ENCODE peak calls at places on chromosomes 12 and 14, in five cellular contexts. H is heart left ventricle, Z is H1, U is hypothalamus, L is kidney glomerular epithelial cell. C is an unnamed sample.

GRCh38 chr12:91274886-91275285 is 92.3 kb upstream of the DCN start:
- DNase-seq in H (no peak), Z (no peak), U (no peak), L (no peak), C (no peak)

GRCh38 chr14:32121948-32122347 is 44.8 kb downstream of the ARHGAP5 start:
- DNase-seq in H (no peak), Z (no peak), U (no peak), L (no peak), C (no peak)

GRCh38 chr14:23481992-23482813 is 12.7 kb downstream of the NGDN start:
- DNase-seq in H (no peak), Z (peak; percentile 53), U (no peak), L (no peak), C (no peak)

GRCh38 chr12:62191747-62192485 is 68.3 kb upstream of the USP15 start:
- DNase-seq in H (no peak), Z (peak; percentile 65), U (no peak), L (no peak), C (peak; percentile 77)

GRCh38 chr12:109134186-109134917 is 18.0 kb downstream of the ACACB start:
- DNase-seq in H (no peak), Z (peak; percentile 74), U (no peak), L (no peak), C (peak; percentile 56)

GRCh38 chr12:94941440-94941862 is 62.0 kb downstream of the NDUFA12 start:
- DNase-seq in H (peak; percentile 61), Z (no peak), U (peak; percentile 4), L (no peak), C (peak; percentile 90)

GRCh38 chr12:121579981-121580868 is 598 bp downstream of the KDM2B start:
- DNase-seq in H (peak; percentile 75), Z (peak; percentile 83), U (peak; percentile 87), L (no peak), C (peak; percentile 88)

GRCh38 chr12:117686911-117687377 is 281.8 kb downstream of the KSR2 start:
- DNase-seq in H (no peak), Z (no peak), U (no peak), L (peak; percentile 97), C (peak; percentile 19)

GRCh38 chr14:103141117-103141796 is 18.0 kb downstream of the TNFAIP2 start:
- DNase-seq in H (no peak), Z (peak; percentile 89), U (no peak), L (peak; percentile 12), C (peak; percentile 17)

GRCh38 chr12:17216156-17216555 is 610.2 kb upstream of the LMO3 start:
- DNase-seq in H (no peak), Z (no peak), U (no peak), L (no peak), C (no peak)

GRCh38 chr14:76957224-76957881 is 71.2 kb downstream of the IRF2BPL start:
- DNase-seq in H (no peak), Z (no peak), U (no peak), L (no peak), C (no peak)

GRCh38 chr14:71487941-71488340 is 444.3 kb upstream of the RGS6 start:
- DNase-seq in H (no peak), Z (no peak), U (no peak), L (no peak), C (no peak)

GRCh38 chr14:72892879-72893635 is 844 bp downstream of the DPF3 start:
- DNase-seq in H (no peak), Z (peak; percentile 65), U (peak; percentile 44), L (no peak), C (peak; percentile 16)

GRCh38 chr14:99688210-99688581 is 4.1 kb downstream of the CYP46A1 start:
- DNase-seq in H (no peak), Z (no peak), U (no peak), L (no peak), C (no peak)

GRCh38 chr12:15688202-15688736 is 100.9 kb downstream of the EPS8 start:
- DNase-seq in H (peak; percentile 52), Z (peak; percentile 47), U (peak; percentile 71), L (no peak), C (no peak)

GRCh38 chr12:57454566-57455373 is at the start of gene INHBE:
- DNase-seq in H (no peak), Z (peak; percentile 95), U (no peak), L (peak; percentile 6), C (peak; percentile 69)

GRCh38 chr12:308511-308910 is 45.9 kb upstream of the SLC6A13 start:
- DNase-seq in H (no peak), Z (no peak), U (no peak), L (no peak), C (no peak)

GRCh38 chr12:49347307-49348237 is 884 bp downstream of the DNAJC22 start:
- DNase-seq in H (peak; percentile 82), Z (peak; percentile 98), U (peak; percentile 87), L (peak; percentile 80), C (peak; percentile 83)

GRCh38 chr12:31647106-31647505 is 12.4 kb upstream of the ETFBKMT start:
- DNase-seq in H (no peak), Z (no peak), U (no peak), L (no peak), C (no peak)

GRCh38 chr14:93675651-93676050 is 112.6 kb downstream of the PRIMA1 start:
- DNase-seq in H (no peak), Z (no peak), U (no peak), L (no peak), C (no peak)

GRCh38 chr12:103864710-103865109 is 23.7 kb upstream of the NT5DC3 start:
- DNase-seq in H (no peak), Z (no peak), U (no peak), L (no peak), C (no peak)

GRCh38 chr12:2262449-2262848 is 209.7 kb downstream of the CACNA1C start:
- DNase-seq in H (no peak), Z (no peak), U (no peak), L (no peak), C (no peak)

GRCh38 chr14:44154889-44155288 is 352.2 kb downstream of the FSCB start:
- DNase-seq in H (no peak), Z (no peak), U (no peak), L (no peak), C (no peak)

GRCh38 chr14:101497910-101498860 is 63.1 kb upstream of the DIO3 start:
- DNase-seq in H (peak; percentile 6), Z (no peak), U (no peak), L (no peak), C (no peak)

GRCh38 chr12:114658002-114658441 is 26.0 kb downstream of the TBX3 start:
- DNase-seq in H (no peak), Z (no peak), U (no peak), L (no peak), C (no peak)

GRCh38 chr12:30825341-30825740 is 70.6 kb upstream of the CAPRIN2 start:
- DNase-seq in H (no peak), Z (peak; percentile 33), U (no peak), L (no peak), C (no peak)

C was measured in DMS53.